ENCODE peak calls at places on chromosomes 4 and X, in six cellular contexts. B is prostate gland, M is A549, W is HepG2, S is fibroblast of pulmonary artery, D is tibial artery. Y is an unnamed sample.

GRCh38 chr4:182649698-182650477 is 267.3 kb downstream of the DCTD start:
- DNase-seq in W (no peak), M (no peak), B (no peak), S (no peak), D (no peak), Y (no peak)

GRCh38 chr4:11623726-11624037 is 195.0 kb upstream of the HS3ST1 start:
- DNase-seq in M (peak), W (no peak), S (peak), D (no peak), B (peak), Y (peak)

GRCh38 chr4:15659768-15660394 is 4.7 kb upstream of the FBXL5 start:
- DNase-seq in S (peak), B (no peak), D (no peak), W (no peak), M (no peak), Y (no peak)

GRCh38 chr4:78720994-78721677 is 55.0 kb upstream of the BMP2K start:
- DNase-seq in W (peak), S (no peak), D (peak), M (no peak), B (no peak), Y (no peak)

GRCh38 chr4:135238940-135239339 is 1037.4 kb upstream of the PABPC4L start:
- DNase-seq in B (no peak), W (no peak), D (no peak), M (no peak), S (no peak), Y (no peak)

GRCh38 chr4:184250795-184251679 is 33.4 kb upstream of the ENPP6 start:
- DNase-seq in B (no peak), M (peak), S (peak), D (no peak), W (peak), Y (peak)

GRCh38 chr4:108320066-108320465 is 151.3 kb upstream of the LEF1 start:
- DNase-seq in S (no peak), D (no peak), M (no peak), W (no peak), B (no peak), Y (no peak)

GRCh38 chr4:61805979-61806378 is 605.9 kb downstream of the ADGRL3 start:
- DNase-seq in S (no peak), W (no peak), M (no peak), B (no peak), D (no peak), Y (peak)

GRCh38 chr4:7987148-7987989 is 47.7 kb upstream of the AFAP1 start:
- DNase-seq in S (peak), M (peak), B (peak), D (peak), W (peak), Y (peak)

GRCh38 chr4:42654606-42655005 is 2.3 kb downstream of the ATP8A1 start:
- DNase-seq in D (no peak), M (no peak), B (no peak), W (peak), S (peak), Y (peak)

GRCh38 chr4:148173397-148174017 is 268.7 kb downstream of the NR3C2 start:
- DNase-seq in M (no peak), W (peak), D (no peak), S (no peak), B (no peak), Y (peak)

GRCh38 chrX:56833626-56834025 is 104.6 kb downstream of the NBDY start:
- DNase-seq in W (no peak), B (no peak), M (no peak), S (peak), D (no peak), Y (no peak)

GRCh38 chr4:169256101-169256612 is 14.6 kb downstream of the SH3RF1 start:
- DNase-seq in S (no peak), D (no peak), W (no peak), B (no peak), M (no peak), Y (no peak)

GRCh38 chrX:1673337-1673736 is 58.5 kb downstream of the ASMT start:
- DNase-seq in S (peak), W (peak), M (peak), B (no peak), D (peak), Y (no peak)

GRCh38 chr4:25767877-25768475 is 94.8 kb downstream of the SEL1L3 start:
- DNase-seq in B (peak), M (peak), D (no peak), S (peak), W (peak), Y (peak)

GRCh38 chr4:157270108-157270507 is 49.6 kb downstream of the GRIA2 start:
- DNase-seq in D (no peak), B (no peak), M (no peak), W (no peak), S (no peak), Y (peak)

GRCh38 chr4:140635606-140636005 is 66.8 kb upstream of the UCP1 start:
- DNase-seq in D (no peak), B (no peak), S (peak), W (peak), M (peak), Y (peak)

GRCh38 chr4:139738846-139739613 is 73.4 kb downstream of the MGST2 start:
- DNase-seq in S (no peak), W (peak), B (no peak), D (no peak), M (no peak), Y (no peak)

GRCh38 chrX:152641996-152642395 is 4.3 kb downstream of the GABRQ start:
- DNase-seq in W (no peak), B (no peak), D (no peak), S (peak), M (peak), Y (no peak)

GRCh38 chr4:47145630-47146029 is 114.3 kb downstream of the GABRB1 start:
- DNase-seq in D (no peak), W (peak), S (peak), B (no peak), M (no peak), Y (peak)

GRCh38 chr4:149980941-149981340 is 97.3 kb upstream of the DCLK2 start:
- DNase-seq in M (peak), B (peak), S (peak), W (peak), D (peak), Y (peak)

GRCh38 chrX:30702736-30703135 is 49.5 kb downstream of the GK start:
- DNase-seq in W (no peak), D (no peak), M (no peak), S (peak), B (no peak), Y (peak)

GRCh38 chrX:67700607-67701006 is 156.8 kb downstream of the AR start:
- DNase-seq in S (no peak), D (no peak), M (no peak), B (no peak), W (no peak), Y (no peak)

GRCh38 chr4:109996531-109996930 is 83.8 kb downstream of the EGF start:
- DNase-seq in B (no peak), M (no peak), S (no peak), W (no peak), D (no peak), Y (no peak)

GRCh38 chr4:51895816-51896408 is 53.0 kb downstream of the DCUN1D4 start:
- DNase-seq in D (peak), S (peak), W (peak), B (peak), M (peak), Y (peak)

GRCh38 chr4:26175016-26175786 is 145.6 kb upstream of the RBPJ start:
- DNase-seq in D (no peak), W (no peak), M (no peak), B (no peak), S (no peak), Y (no peak)

GRCh38 chr4:112381996-112382692 is 85.0 kb downstream of the ALPK1 start:
- DNase-seq in S (no peak), W (no peak), M (no peak), D (no peak), B (no peak), Y (no peak)

GRCh38 chrX:105701310-105702052 is 120.9 kb upstream of the NRK start:
- DNase-seq in M (no peak), B (no peak), W (no peak), D (no peak), S (peak), Y (peak)

GRCh38 chr4:29972121-29972520 is 748.0 kb upstream of the PCDH7 start:
- DNase-seq in W (no peak), M (no peak), D (no peak), S (no peak), B (no peak), Y (no peak)

GRCh38 chr4:138522366-138522765 is 280.2 kb upstream of the SLC7A11 start:
- DNase-seq in B (no peak), S (peak), D (no peak), M (peak), W (peak), Y (peak)

GRCh38 chrX:25968920-25969319 is 169.2 kb upstream of the MAGEB18 start:
- DNase-seq in M (peak), S (peak), W (peak), D (no peak), B (no peak), Y (peak)

GRCh38 chr4:104507112-104507511 is 12.4 kb upstream of the CXXC4 start:
- DNase-seq in S (no peak), D (no peak), B (no peak), M (no peak), W (no peak), Y (no peak)

GRCh38 chr4:147480891-147481576 is at the start of gene EDNRA:
- DNase-seq in S (peak), M (peak), W (no peak), B (no peak), D (peak), Y (peak)

GRCh38 chrX:101415180-101416130 is 7.4 kb downstream of the HNRNPH2 start:
- DNase-seq in S (peak), M (peak), D (no peak), W (peak), B (peak), Y (peak)
- TF ChIP-seq CTCF in S (peak), M (peak), D (peak), W (peak), B (peak), Y (peak)

DNA sequence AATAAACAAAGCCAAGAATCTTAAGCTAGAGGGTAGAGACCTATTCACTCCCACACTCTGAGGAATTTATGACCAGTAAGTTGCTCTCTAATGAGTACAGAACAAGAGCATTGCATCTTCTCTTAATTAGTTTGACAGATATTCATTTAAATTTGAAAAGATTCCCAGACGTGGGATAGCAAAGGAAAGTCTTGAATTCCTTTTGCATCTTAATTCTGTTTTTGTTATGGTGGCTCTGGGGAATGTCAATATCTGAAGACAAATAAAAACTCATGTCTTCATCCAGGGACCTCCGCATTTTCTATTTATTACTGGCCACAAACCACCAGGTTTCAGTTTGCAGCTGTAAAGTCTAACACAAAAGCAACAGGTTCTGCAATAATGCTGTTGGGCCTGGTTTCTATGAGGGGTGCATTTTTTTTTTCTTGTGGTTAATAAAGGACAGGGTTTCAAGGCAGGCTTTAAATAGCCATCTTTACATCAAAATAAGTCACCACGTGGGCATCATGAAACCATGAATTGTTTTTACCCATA is 172.3 kb downstream of the SHROOM3 start:
- DNase-seq in M (no peak), B (no peak), S (peak), W (no peak), D (no peak), Y (no peak)
- H3K4me3 ChIP-seq in M (no peak), B (no peak), S (no peak), W (no peak), D (no peak), Y (no peak)

GRCh38 chr4:1802720-1803522 is 9.8 kb downstream of the FGFR3 start:
- DNase-seq in W (no peak), D (no peak), M (no peak), B (no peak), S (no peak), Y (no peak)
- TF ChIP-seq CTCF in W (no peak), D (no peak), M (no peak), B (no peak), S (no peak), Y (no peak)

GRCh38 chr4:70743728-70744127 is 22.0 kb downstream of the RUFY3 start:
- DNase-seq in W (no peak), M (no peak), D (no peak), B (no peak), S (peak), Y (no peak)
- H3K4me3 ChIP-seq in W (no peak), M (no peak), D (no peak), B (no peak), S (no peak), Y (no peak)

DNA sequence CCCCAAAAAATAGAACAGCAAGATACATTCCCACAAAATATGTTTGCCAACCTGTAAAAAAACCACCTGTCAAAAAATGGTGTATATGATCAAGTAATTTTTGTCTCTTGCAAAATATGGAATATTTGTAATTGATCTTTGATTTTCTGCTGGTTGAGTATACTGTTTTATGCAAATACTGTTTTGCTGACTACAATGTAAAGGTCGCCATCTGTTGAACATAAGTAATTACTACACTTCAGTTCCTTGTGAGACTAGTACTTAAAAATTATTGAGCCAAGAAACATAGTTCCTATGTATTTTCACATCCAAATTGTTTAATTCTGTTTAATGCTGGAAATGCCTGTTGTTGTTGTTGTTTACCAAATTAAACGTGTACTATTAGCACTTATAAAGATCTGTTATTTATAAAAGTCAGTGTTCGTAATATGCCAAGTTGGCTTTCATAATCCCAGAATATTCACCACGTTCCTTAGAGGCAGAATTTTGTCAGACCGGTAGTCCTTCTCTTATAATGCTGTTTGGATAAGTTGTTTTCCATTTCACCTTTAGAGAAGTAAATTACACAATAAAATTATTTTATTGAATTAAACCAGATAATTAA is 144.2 kb downstream of the PDLIM5 start:
- DNase-seq in B (peak), S (peak), M (peak), W (peak), D (no peak), Y (peak)
- TF ChIP-seq CTCF in B (peak), S (peak), M (peak), W (peak), D (peak), Y (peak)

GRCh38 chr4:17619416-17620105 is 5.1 kb downstream of the MED28 start:
- DNase-seq in M (no peak), B (no peak), S (peak), D (no peak), W (no peak), Y (peak)
- H3K4me3 ChIP-seq in M (no peak), B (no peak), S (no peak), D (no peak), W (no peak), Y (no peak)

GRCh38 chrX:130009658-130010223 is 27.3 kb downstream of the BCORL1 start:
- DNase-seq in B (no peak), D (no peak), S (no peak), W (peak), M (no peak), Y (no peak)
- TF ChIP-seq CTCF in B (no peak), D (no peak), S (no peak), W (no peak), M (no peak), Y (no peak)

DNA sequence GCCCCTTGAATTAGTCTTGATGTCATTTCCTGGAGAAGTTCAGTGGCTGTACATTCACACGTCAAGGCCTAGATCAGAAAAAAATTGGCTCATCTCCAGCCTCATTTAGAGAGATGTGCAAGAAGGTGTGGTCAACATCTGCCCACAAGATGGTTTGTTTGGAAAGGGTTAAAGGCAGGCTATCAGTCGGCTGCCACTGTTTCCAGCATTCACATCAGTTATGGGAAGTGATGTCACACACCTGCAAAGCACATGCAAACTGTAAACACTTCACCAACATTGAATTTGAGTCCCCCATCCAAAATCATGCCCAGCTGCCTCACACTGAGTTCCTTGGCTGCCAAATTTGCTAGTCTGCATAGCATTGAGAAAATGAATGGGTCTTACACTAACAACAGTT is 498.3 kb upstream of the INTU start:
- DNase-seq in D (no peak), B (no peak), W (no peak), M (no peak), S (no peak), Y (no peak)
- H3K4me3 ChIP-seq in D (no peak), B (no peak), W (no peak), M (no peak), S (no peak), Y (no peak)